ENCODE peak calls at places on chromosomes 12 and 14, in ten cellular contexts. One of them, this sample, is unnamed.
A peak's percentile ranks its signal among the peaks of the same experiment; 100 is the strongest.

GRCh38 chr12:4857472-4858291 is 52.0 kb upstream of the KCNA1 start:
- DNase-seq in activated T-cell treated with anti-CD3 and anti-CD28 coated beads, Interleukin-2, amount 50 U/mL, for 72 hours: peak; percentile 74
- DNase-seq in AG10803: peak; percentile 66
- DNase-seq in CD8-positive, alpha-beta memory T cell: peak; percentile 60
- DNase-seq in heart left ventricle: peak; percentile 64
- DNase-seq in GM06990: peak; percentile 58
- DNase-seq in spleen: peak; percentile 85
- DNase-seq in GM20000: peak; percentile 77
- DNase-seq in endothelial cell: peak; percentile 80
- DNase-seq in germinal center: peak; percentile 74
- DNase-seq in this sample: peak; percentile 64

GRCh38 chr12:40469736-40470135 is 222.5 kb upstream of the CNTN1 start:
- DNase-seq in activated T-cell treated with anti-CD3 and anti-CD28 coated beads, Interleukin-2, amount 50 U/mL, for 72 hours: no peak
- DNase-seq in AG10803: no peak
- DNase-seq in CD8-positive, alpha-beta memory T cell: no peak
- DNase-seq in heart left ventricle: no peak
- DNase-seq in GM06990: no peak
- DNase-seq in spleen: no peak
- DNase-seq in GM20000: no peak
- DNase-seq in endothelial cell: no peak
- DNase-seq in germinal center: no peak
- DNase-seq in this sample: no peak

GRCh38 chr14:63212776-63213500 is 8.7 kb downstream of the RHOJ start:
- DNase-seq in activated T-cell treated with anti-CD3 and anti-CD28 coated beads, Interleukin-2, amount 50 U/mL, for 72 hours: no peak
- DNase-seq in AG10803: no peak
- DNase-seq in CD8-positive, alpha-beta memory T cell: no peak
- DNase-seq in heart left ventricle: no peak
- DNase-seq in GM06990: no peak
- DNase-seq in spleen: no peak
- DNase-seq in GM20000: no peak
- DNase-seq in endothelial cell: no peak
- DNase-seq in germinal center: no peak
- DNase-seq in this sample: no peak

GRCh38 chr12:76085159-76085868 is 829 bp upstream of the NAP1L1 start:
- DNase-seq in activated T-cell treated with anti-CD3 and anti-CD28 coated beads, Interleukin-2, amount 50 U/mL, for 72 hours: peak; percentile 55
- DNase-seq in AG10803: no peak
- DNase-seq in CD8-positive, alpha-beta memory T cell: no peak
- DNase-seq in heart left ventricle: no peak
- DNase-seq in GM06990: peak; percentile 19
- DNase-seq in spleen: no peak
- DNase-seq in GM20000: peak; percentile 13
- DNase-seq in endothelial cell: no peak
- DNase-seq in germinal center: no peak
- DNase-seq in this sample: peak; percentile 35

GRCh38 chr14:104215706-104216334 is 77.4 kb downstream of the KIF26A start:
- DNase-seq in activated T-cell treated with anti-CD3 and anti-CD28 coated beads, Interleukin-2, amount 50 U/mL, for 72 hours: no peak
- DNase-seq in AG10803: no peak
- DNase-seq in CD8-positive, alpha-beta memory T cell: no peak
- DNase-seq in heart left ventricle: no peak
- DNase-seq in GM06990: no peak
- DNase-seq in spleen: peak; percentile 63
- DNase-seq in GM20000: no peak
- DNase-seq in endothelial cell: no peak
- DNase-seq in germinal center: no peak
- DNase-seq in this sample: no peak

GRCh38 chr14:94548999-94549985 is 11.9 kb upstream of the SERPINA4 start:
- DNase-seq in activated T-cell treated with anti-CD3 and anti-CD28 coated beads, Interleukin-2, amount 50 U/mL, for 72 hours: peak; percentile 53
- DNase-seq in AG10803: peak; percentile 35
- DNase-seq in CD8-positive, alpha-beta memory T cell: peak; percentile 25
- DNase-seq in heart left ventricle: peak; percentile 47
- DNase-seq in GM06990: peak; percentile 41
- DNase-seq in spleen: peak; percentile 83
- DNase-seq in GM20000: peak; percentile 60
- DNase-seq in endothelial cell: peak; percentile 82
- DNase-seq in germinal center: peak; percentile 62
- DNase-seq in this sample: peak; percentile 49

GRCh38 chr14:57085801-57086200 is 182.9 kb downstream of the EXOC5 start:
- DNase-seq in activated T-cell treated with anti-CD3 and anti-CD28 coated beads, Interleukin-2, amount 50 U/mL, for 72 hours: no peak
- DNase-seq in AG10803: no peak
- DNase-seq in CD8-positive, alpha-beta memory T cell: no peak
- DNase-seq in heart left ventricle: peak; percentile 28
- DNase-seq in GM06990: no peak
- DNase-seq in spleen: no peak
- DNase-seq in GM20000: no peak
- DNase-seq in endothelial cell: no peak
- DNase-seq in germinal center: no peak
- DNase-seq in this sample: no peak

GRCh38 chr14:78170203-78170602 is at the start of gene NRXN3:
- DNase-seq in activated T-cell treated with anti-CD3 and anti-CD28 coated beads, Interleukin-2, amount 50 U/mL, for 72 hours: no peak
- DNase-seq in AG10803: no peak
- DNase-seq in CD8-positive, alpha-beta memory T cell: no peak
- DNase-seq in heart left ventricle: no peak
- DNase-seq in GM06990: no peak
- DNase-seq in spleen: no peak
- DNase-seq in GM20000: no peak
- DNase-seq in endothelial cell: peak; percentile 49
- DNase-seq in germinal center: no peak
- DNase-seq in this sample: no peak

GRCh38 chr12:89347325-89347829 is 4.9 kb downstream of the DUSP6 start:
- DNase-seq in activated T-cell treated with anti-CD3 and anti-CD28 coated beads, Interleukin-2, amount 50 U/mL, for 72 hours: no peak
- DNase-seq in AG10803: no peak
- DNase-seq in CD8-positive, alpha-beta memory T cell: no peak
- DNase-seq in heart left ventricle: no peak
- DNase-seq in GM06990: no peak
- DNase-seq in spleen: no peak
- DNase-seq in GM20000: no peak
- DNase-seq in endothelial cell: no peak
- DNase-seq in germinal center: no peak
- DNase-seq in this sample: no peak

GRCh38 chr14:81565441-81566290 is 32.0 kb upstream of the SEL1L start:
- DNase-seq in activated T-cell treated with anti-CD3 and anti-CD28 coated beads, Interleukin-2, amount 50 U/mL, for 72 hours: peak; percentile 7
- DNase-seq in AG10803: peak; percentile 8
- DNase-seq in CD8-positive, alpha-beta memory T cell: no peak
- DNase-seq in heart left ventricle: no peak
- DNase-seq in GM06990: no peak
- DNase-seq in spleen: no peak
- DNase-seq in GM20000: peak; percentile 29
- DNase-seq in endothelial cell: peak; percentile 26
- DNase-seq in germinal center: no peak
- DNase-seq in this sample: peak; percentile 18

GRCh38 chr12:7369274-7369729 is 65.4 kb downstream of the ACSM4 start:
- DNase-seq in activated T-cell treated with anti-CD3 and anti-CD28 coated beads, Interleukin-2, amount 50 U/mL, for 72 hours: no peak
- DNase-seq in AG10803: peak; percentile 35
- DNase-seq in CD8-positive, alpha-beta memory T cell: no peak
- DNase-seq in heart left ventricle: peak; percentile 74
- DNase-seq in GM06990: peak; percentile 44
- DNase-seq in spleen: peak; percentile 56
- DNase-seq in GM20000: no peak
- DNase-seq in endothelial cell: no peak
- DNase-seq in germinal center: no peak
- DNase-seq in this sample: peak; percentile 20

GRCh38 chr12:102423447-102423846 is 56.9 kb downstream of the IGF1 start:
- DNase-seq in activated T-cell treated with anti-CD3 and anti-CD28 coated beads, Interleukin-2, amount 50 U/mL, for 72 hours: no peak
- DNase-seq in AG10803: peak; percentile 24
- DNase-seq in CD8-positive, alpha-beta memory T cell: no peak
- DNase-seq in heart left ventricle: no peak
- DNase-seq in GM06990: no peak
- DNase-seq in spleen: no peak
- DNase-seq in GM20000: no peak
- DNase-seq in endothelial cell: no peak
- DNase-seq in germinal center: no peak
- DNase-seq in this sample: no peak

GRCh38 chr14:87380054-87380453 is 612.9 kb downstream of the GALC start:
- DNase-seq in activated T-cell treated with anti-CD3 and anti-CD28 coated beads, Interleukin-2, amount 50 U/mL, for 72 hours: no peak
- DNase-seq in AG10803: no peak
- DNase-seq in CD8-positive, alpha-beta memory T cell: no peak
- DNase-seq in heart left ventricle: no peak
- DNase-seq in GM06990: no peak
- DNase-seq in spleen: no peak
- DNase-seq in GM20000: no peak
- DNase-seq in endothelial cell: no peak
- DNase-seq in germinal center: no peak
- DNase-seq in this sample: no peak

GRCh38 chr14:95313707-95314106 is 6.0 kb downstream of the CLMN start:
- DNase-seq in activated T-cell treated with anti-CD3 and anti-CD28 coated beads, Interleukin-2, amount 50 U/mL, for 72 hours: peak; percentile 12
- DNase-seq in AG10803: peak; percentile 54
- DNase-seq in CD8-positive, alpha-beta memory T cell: no peak
- DNase-seq in heart left ventricle: peak; percentile 76
- DNase-seq in GM06990: no peak
- DNase-seq in spleen: no peak
- DNase-seq in GM20000: no peak
- DNase-seq in endothelial cell: no peak
- DNase-seq in germinal center: no peak
- DNase-seq in this sample: peak; percentile 95

GRCh38 chr12:109393437-109394345 is 46.0 kb downstream of the MYO1H start:
- DNase-seq in activated T-cell treated with anti-CD3 and anti-CD28 coated beads, Interleukin-2, amount 50 U/mL, for 72 hours: peak; percentile 29
- DNase-seq in AG10803: peak; percentile 61
- DNase-seq in CD8-positive, alpha-beta memory T cell: peak; percentile 5
- DNase-seq in heart left ventricle: peak; percentile 39
- DNase-seq in GM06990: no peak
- DNase-seq in spleen: no peak
- DNase-seq in GM20000: peak; percentile 75
- DNase-seq in endothelial cell: peak; percentile 40
- DNase-seq in germinal center: peak; percentile 73
- DNase-seq in this sample: peak; percentile 57

GRCh38 chr12:130633771-130634170 is 82.3 kb downstream of the RIMBP2 start:
- DNase-seq in activated T-cell treated with anti-CD3 and anti-CD28 coated beads, Interleukin-2, amount 50 U/mL, for 72 hours: no peak
- DNase-seq in AG10803: no peak
- DNase-seq in CD8-positive, alpha-beta memory T cell: no peak
- DNase-seq in heart left ventricle: no peak
- DNase-seq in GM06990: no peak
- DNase-seq in spleen: no peak
- DNase-seq in GM20000: no peak
- DNase-seq in endothelial cell: no peak
- DNase-seq in germinal center: no peak
- DNase-seq in this sample: no peak

GRCh38 chr12:13087766-13088165 is 15.7 kb downstream of the GSG1 start:
- DNase-seq in activated T-cell treated with anti-CD3 and anti-CD28 coated beads, Interleukin-2, amount 50 U/mL, for 72 hours: no peak
- DNase-seq in AG10803: no peak
- DNase-seq in CD8-positive, alpha-beta memory T cell: no peak
- DNase-seq in heart left ventricle: no peak
- DNase-seq in GM06990: no peak
- DNase-seq in spleen: no peak
- DNase-seq in GM20000: no peak
- DNase-seq in endothelial cell: no peak
- DNase-seq in germinal center: no peak
- DNase-seq in this sample: no peak

GRCh38 chr12:6662602-6662905 is 365 bp downstream of the ING4 start:
- DNase-seq in activated T-cell treated with anti-CD3 and anti-CD28 coated beads, Interleukin-2, amount 50 U/mL, for 72 hours: no peak
- DNase-seq in AG10803: no peak
- DNase-seq in CD8-positive, alpha-beta memory T cell: no peak
- DNase-seq in heart left ventricle: no peak
- DNase-seq in GM06990: no peak
- DNase-seq in spleen: no peak
- DNase-seq in GM20000: peak; percentile 63
- DNase-seq in endothelial cell: no peak
- DNase-seq in germinal center: peak; percentile 70
- DNase-seq in this sample: no peak

GRCh38 chr12:120265483-120266179 is at the start of gene PXN:
- DNase-seq in activated T-cell treated with anti-CD3 and anti-CD28 coated beads, Interleukin-2, amount 50 U/mL, for 72 hours: peak; percentile 90
- DNase-seq in AG10803: peak; percentile 75
- DNase-seq in CD8-positive, alpha-beta memory T cell: peak; percentile 95
- DNase-seq in heart left ventricle: peak; percentile 88
- DNase-seq in GM06990: peak; percentile 84
- DNase-seq in spleen: peak; percentile 97
- DNase-seq in GM20000: peak; percentile 98
- DNase-seq in endothelial cell: peak; percentile 97
- DNase-seq in germinal center: peak; percentile 94
- DNase-seq in this sample: peak; percentile 69

GRCh38 chr12:52990206-52990605 is 16.1 kb upstream of the EIF4B start:
- DNase-seq in activated T-cell treated with anti-CD3 and anti-CD28 coated beads, Interleukin-2, amount 50 U/mL, for 72 hours: no peak
- DNase-seq in AG10803: peak; percentile 59
- DNase-seq in CD8-positive, alpha-beta memory T cell: no peak
- DNase-seq in heart left ventricle: no peak
- DNase-seq in GM06990: no peak
- DNase-seq in spleen: no peak
- DNase-seq in GM20000: no peak
- DNase-seq in endothelial cell: no peak
- DNase-seq in germinal center: no peak
- DNase-seq in this sample: peak; percentile 62

GRCh38 chr12:11821386-11821785 is 171.9 kb downstream of the ETV6 start:
- DNase-seq in activated T-cell treated with anti-CD3 and anti-CD28 coated beads, Interleukin-2, amount 50 U/mL, for 72 hours: no peak
- DNase-seq in AG10803: no peak
- DNase-seq in CD8-positive, alpha-beta memory T cell: no peak
- DNase-seq in heart left ventricle: no peak
- DNase-seq in GM06990: no peak
- DNase-seq in spleen: no peak
- DNase-seq in GM20000: no peak
- DNase-seq in endothelial cell: no peak
- DNase-seq in germinal center: no peak
- DNase-seq in this sample: no peak

GRCh38 chr12:39632670-39633069 is 13.1 kb upstream of the ABCD2 start:
- DNase-seq in activated T-cell treated with anti-CD3 and anti-CD28 coated beads, Interleukin-2, amount 50 U/mL, for 72 hours: no peak
- DNase-seq in AG10803: no peak
- DNase-seq in CD8-positive, alpha-beta memory T cell: no peak
- DNase-seq in heart left ventricle: no peak
- DNase-seq in GM06990: no peak
- DNase-seq in spleen: no peak
- DNase-seq in GM20000: no peak
- DNase-seq in endothelial cell: no peak
- DNase-seq in germinal center: no peak
- DNase-seq in this sample: no peak

GRCh38 chr12:22518067-22518719 is 26.1 kb downstream of the C2CD5 start:
- DNase-seq in activated T-cell treated with anti-CD3 and anti-CD28 coated beads, Interleukin-2, amount 50 U/mL, for 72 hours: no peak
- DNase-seq in AG10803: no peak
- DNase-seq in CD8-positive, alpha-beta memory T cell: no peak
- DNase-seq in heart left ventricle: peak; percentile 54
- DNase-seq in GM06990: no peak
- DNase-seq in spleen: no peak
- DNase-seq in GM20000: no peak
- DNase-seq in endothelial cell: no peak
- DNase-seq in germinal center: no peak
- DNase-seq in this sample: peak; percentile 61

GRCh38 chr12:69085852-69086251 is 152.9 kb upstream of the CPM start:
- DNase-seq in activated T-cell treated with anti-CD3 and anti-CD28 coated beads, Interleukin-2, amount 50 U/mL, for 72 hours: no peak
- DNase-seq in AG10803: no peak
- DNase-seq in CD8-positive, alpha-beta memory T cell: no peak
- DNase-seq in heart left ventricle: no peak
- DNase-seq in GM06990: no peak
- DNase-seq in spleen: no peak
- DNase-seq in GM20000: no peak
- DNase-seq in endothelial cell: no peak
- DNase-seq in germinal center: no peak
- DNase-seq in this sample: no peak

GRCh38 chr14:39890026-39890425 is 457.8 kb upstream of the FBXO33 start:
- DNase-seq in activated T-cell treated with anti-CD3 and anti-CD28 coated beads, Interleukin-2, amount 50 U/mL, for 72 hours: no peak
- DNase-seq in AG10803: no peak
- DNase-seq in CD8-positive, alpha-beta memory T cell: no peak
- DNase-seq in heart left ventricle: no peak
- DNase-seq in GM06990: no peak
- DNase-seq in spleen: no peak
- DNase-seq in GM20000: no peak
- DNase-seq in endothelial cell: no peak
- DNase-seq in germinal center: no peak
- DNase-seq in this sample: no peak

GRCh38 chr12:19489168-19489567 is 49.9 kb downstream of the AEBP2 start:
- DNase-seq in activated T-cell treated with anti-CD3 and anti-CD28 coated beads, Interleukin-2, amount 50 U/mL, for 72 hours: no peak
- DNase-seq in AG10803: no peak
- DNase-seq in CD8-positive, alpha-beta memory T cell: no peak
- DNase-seq in heart left ventricle: no peak
- DNase-seq in GM06990: no peak
- DNase-seq in spleen: no peak
- DNase-seq in GM20000: no peak
- DNase-seq in endothelial cell: no peak
- DNase-seq in germinal center: no peak
- DNase-seq in this sample: no peak

This sample was measured in fibroblast of mammary gland.